ENCODE peak calls at places on chromosomes 5 and 9, in six cellular contexts. One of them, this sample, is unnamed.

GRCh38 chr9:99947395-99947794 is 40.9 kb downstream of the STX17 start:
- DNase-seq in fibroblast of lung: no peak
- DNase-seq in AG09309: no peak
- DNase-seq in activated CD8-positive, alpha-beta T cell treated with anti-CD3 and anti-CD28 coated beads for 36 hours: no peak
- DNase-seq in heart right ventricle: no peak
- DNase-seq in fibroblast of pulmonary artery: peak
- DNase-seq in this sample: no peak

GRCh38 chr9:133684461-133685361 is 48.5 kb downstream of the DBH start:
- DNase-seq in fibroblast of lung: no peak
- DNase-seq in AG09309: no peak
- DNase-seq in activated CD8-positive, alpha-beta T cell treated with anti-CD3 and anti-CD28 coated beads for 36 hours: no peak
- DNase-seq in heart right ventricle: no peak
- DNase-seq in fibroblast of pulmonary artery: no peak
- DNase-seq in this sample: no peak

GRCh38 chr5:179900206-179900605 is 7.5 kb downstream of the TBC1D9B start:
- DNase-seq in fibroblast of lung: no peak
- DNase-seq in AG09309: no peak
- DNase-seq in activated CD8-positive, alpha-beta T cell treated with anti-CD3 and anti-CD28 coated beads for 36 hours: no peak
- DNase-seq in heart right ventricle: no peak
- DNase-seq in fibroblast of pulmonary artery: no peak
- DNase-seq in this sample: no peak

GRCh38 chr5:132739232-132739631 is 1.9 kb upstream of the KIF3A start:
- DNase-seq in fibroblast of lung: no peak
- DNase-seq in AG09309: no peak
- DNase-seq in activated CD8-positive, alpha-beta T cell treated with anti-CD3 and anti-CD28 coated beads for 36 hours: no peak
- DNase-seq in heart right ventricle: no peak
- DNase-seq in fibroblast of pulmonary artery: no peak
- DNase-seq in this sample: no peak

GRCh38 chr9:108180511-108180910 is 675.3 kb downstream of the ACTL7B start:
- DNase-seq in fibroblast of lung: peak
- DNase-seq in AG09309: no peak
- DNase-seq in activated CD8-positive, alpha-beta T cell treated with anti-CD3 and anti-CD28 coated beads for 36 hours: no peak
- DNase-seq in heart right ventricle: no peak
- DNase-seq in fibroblast of pulmonary artery: peak
- DNase-seq in this sample: no peak

GRCh38 chr9:124212381-124213050 is 45.2 kb upstream of the NEK6 start:
- DNase-seq in fibroblast of lung: peak
- DNase-seq in AG09309: no peak
- DNase-seq in activated CD8-positive, alpha-beta T cell treated with anti-CD3 and anti-CD28 coated beads for 36 hours: no peak
- DNase-seq in heart right ventricle: no peak
- DNase-seq in fibroblast of pulmonary artery: peak
- DNase-seq in this sample: no peak

GRCh38 chr9:134533850-134534585 is 107.6 kb upstream of the COL5A1 start:
- DNase-seq in fibroblast of lung: no peak
- DNase-seq in AG09309: no peak
- DNase-seq in activated CD8-positive, alpha-beta T cell treated with anti-CD3 and anti-CD28 coated beads for 36 hours: no peak
- DNase-seq in heart right ventricle: no peak
- DNase-seq in fibroblast of pulmonary artery: no peak
- DNase-seq in this sample: no peak

GRCh38 chr9:79129865-79130480 is 441.8 kb upstream of the TLE4 start:
- DNase-seq in fibroblast of lung: peak
- DNase-seq in AG09309: no peak
- DNase-seq in activated CD8-positive, alpha-beta T cell treated with anti-CD3 and anti-CD28 coated beads for 36 hours: peak
- DNase-seq in heart right ventricle: peak
- DNase-seq in fibroblast of pulmonary artery: peak
- DNase-seq in this sample: no peak

GRCh38 chr5:99010294-99010693 is 81.5 kb upstream of the CHD1 start:
- DNase-seq in fibroblast of lung: no peak
- DNase-seq in AG09309: no peak
- DNase-seq in activated CD8-positive, alpha-beta T cell treated with anti-CD3 and anti-CD28 coated beads for 36 hours: no peak
- DNase-seq in heart right ventricle: no peak
- DNase-seq in fibroblast of pulmonary artery: no peak
- DNase-seq in this sample: no peak

GRCh38 chr5:159452480-159453167 is 122.3 kb upstream of the IL12B start:
- DNase-seq in fibroblast of lung: no peak
- DNase-seq in AG09309: no peak
- DNase-seq in activated CD8-positive, alpha-beta T cell treated with anti-CD3 and anti-CD28 coated beads for 36 hours: no peak
- DNase-seq in heart right ventricle: no peak
- DNase-seq in fibroblast of pulmonary artery: no peak
- DNase-seq in this sample: no peak

GRCh38 chr5:115179068-115179958 is 9.6 kb upstream of the TRIM36 start:
- DNase-seq in fibroblast of lung: no peak
- DNase-seq in AG09309: no peak
- DNase-seq in activated CD8-positive, alpha-beta T cell treated with anti-CD3 and anti-CD28 coated beads for 36 hours: no peak
- DNase-seq in heart right ventricle: no peak
- DNase-seq in fibroblast of pulmonary artery: no peak
- DNase-seq in this sample: peak
- TF ChIP-seq CTCF in fibroblast of lung: no peak
- TF ChIP-seq CTCF in AG09309: no peak
- TF ChIP-seq CTCF in activated CD8-positive, alpha-beta T cell treated with anti-CD3 and anti-CD28 coated beads for 36 hours: no peak
- TF ChIP-seq CTCF in heart right ventricle: no peak
- TF ChIP-seq CTCF in fibroblast of pulmonary artery: no peak
- TF ChIP-seq CTCF in this sample: no peak

DNA sequence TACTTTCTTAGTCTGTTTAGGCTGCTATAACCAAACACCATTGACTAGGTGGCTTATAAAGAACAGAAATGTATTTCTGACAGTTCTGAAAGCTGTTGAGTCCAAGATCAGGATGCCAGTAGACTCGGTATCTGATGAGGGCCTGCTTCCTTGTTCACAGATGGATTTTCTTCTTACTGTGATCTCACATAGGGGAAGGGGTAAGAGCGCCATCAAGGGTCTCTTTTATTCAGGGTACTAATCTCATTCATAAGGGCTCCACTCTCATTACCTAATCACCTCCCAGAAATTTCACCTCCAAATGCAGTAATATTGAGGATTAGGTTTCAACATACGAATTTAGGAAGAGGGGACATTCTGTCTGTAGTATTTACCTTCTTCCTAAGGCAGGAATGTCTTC is 384.0 kb upstream of the DMAC1 start:
- DNase-seq in fibroblast of lung: no peak
- DNase-seq in AG09309: no peak
- DNase-seq in activated CD8-positive, alpha-beta T cell treated with anti-CD3 and anti-CD28 coated beads for 36 hours: no peak
- DNase-seq in heart right ventricle: no peak
- DNase-seq in fibroblast of pulmonary artery: no peak
- DNase-seq in this sample: no peak
- TF ChIP-seq CTCF in fibroblast of lung: no peak
- TF ChIP-seq CTCF in AG09309: no peak
- TF ChIP-seq CTCF in activated CD8-positive, alpha-beta T cell treated with anti-CD3 and anti-CD28 coated beads for 36 hours: no peak
- TF ChIP-seq CTCF in heart right ventricle: no peak
- TF ChIP-seq CTCF in fibroblast of pulmonary artery: no peak
- TF ChIP-seq CTCF in this sample: no peak

DNA sequence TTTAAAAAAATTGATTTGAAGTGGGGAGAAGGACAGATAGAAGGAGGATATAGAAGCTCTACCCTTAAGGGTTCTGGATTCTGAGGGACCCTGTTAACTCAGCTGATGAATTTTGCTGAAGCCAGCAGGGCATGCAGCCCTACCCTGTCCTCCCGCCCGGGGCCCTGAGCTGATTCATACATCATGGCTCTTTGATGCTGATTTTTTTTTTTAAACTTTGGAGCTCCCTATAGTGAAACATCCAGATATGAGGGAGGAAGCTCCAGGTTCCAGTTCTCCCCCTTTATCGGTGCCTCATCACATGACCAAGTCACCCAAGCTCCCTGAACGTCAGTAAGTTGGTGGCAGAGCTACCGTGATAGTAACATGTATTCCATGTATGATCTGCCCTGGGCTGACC is 26.1 kb downstream of the SPARC start:
- DNase-seq in fibroblast of lung: peak
- DNase-seq in AG09309: no peak
- DNase-seq in activated CD8-positive, alpha-beta T cell treated with anti-CD3 and anti-CD28 coated beads for 36 hours: no peak
- DNase-seq in heart right ventricle: no peak
- DNase-seq in fibroblast of pulmonary artery: peak
- DNase-seq in this sample: no peak
- TF ChIP-seq CTCF in fibroblast of lung: no peak
- TF ChIP-seq CTCF in AG09309: no peak
- TF ChIP-seq CTCF in activated CD8-positive, alpha-beta T cell treated with anti-CD3 and anti-CD28 coated beads for 36 hours: no peak
- TF ChIP-seq CTCF in heart right ventricle: no peak
- TF ChIP-seq CTCF in fibroblast of pulmonary artery: peak
- TF ChIP-seq CTCF in this sample: no peak

GRCh38 chr5:77844408-77845272 is 68.5 kb upstream of the TBCA start:
- DNase-seq in fibroblast of lung: peak
- DNase-seq in AG09309: no peak
- DNase-seq in activated CD8-positive, alpha-beta T cell treated with anti-CD3 and anti-CD28 coated beads for 36 hours: no peak
- DNase-seq in heart right ventricle: no peak
- DNase-seq in fibroblast of pulmonary artery: no peak
- DNase-seq in this sample: peak
- TF ChIP-seq CTCF in fibroblast of lung: peak
- TF ChIP-seq CTCF in AG09309: peak
- TF ChIP-seq CTCF in activated CD8-positive, alpha-beta T cell treated with anti-CD3 and anti-CD28 coated beads for 36 hours: no peak
- TF ChIP-seq CTCF in heart right ventricle: peak
- TF ChIP-seq CTCF in fibroblast of pulmonary artery: peak
- TF ChIP-seq CTCF in this sample: peak

GRCh38 chr5:40904205-40904993 is 4.9 kb upstream of the C7 start:
- DNase-seq in fibroblast of lung: peak
- DNase-seq in AG09309: peak
- DNase-seq in activated CD8-positive, alpha-beta T cell treated with anti-CD3 and anti-CD28 coated beads for 36 hours: peak
- DNase-seq in heart right ventricle: peak
- DNase-seq in fibroblast of pulmonary artery: peak
- DNase-seq in this sample: peak
- TF ChIP-seq CTCF in fibroblast of lung: peak
- TF ChIP-seq CTCF in AG09309: peak
- TF ChIP-seq CTCF in activated CD8-positive, alpha-beta T cell treated with anti-CD3 and anti-CD28 coated beads for 36 hours: peak
- TF ChIP-seq CTCF in heart right ventricle: peak
- TF ChIP-seq CTCF in fibroblast of pulmonary artery: no peak
- TF ChIP-seq CTCF in this sample: peak

DNA sequence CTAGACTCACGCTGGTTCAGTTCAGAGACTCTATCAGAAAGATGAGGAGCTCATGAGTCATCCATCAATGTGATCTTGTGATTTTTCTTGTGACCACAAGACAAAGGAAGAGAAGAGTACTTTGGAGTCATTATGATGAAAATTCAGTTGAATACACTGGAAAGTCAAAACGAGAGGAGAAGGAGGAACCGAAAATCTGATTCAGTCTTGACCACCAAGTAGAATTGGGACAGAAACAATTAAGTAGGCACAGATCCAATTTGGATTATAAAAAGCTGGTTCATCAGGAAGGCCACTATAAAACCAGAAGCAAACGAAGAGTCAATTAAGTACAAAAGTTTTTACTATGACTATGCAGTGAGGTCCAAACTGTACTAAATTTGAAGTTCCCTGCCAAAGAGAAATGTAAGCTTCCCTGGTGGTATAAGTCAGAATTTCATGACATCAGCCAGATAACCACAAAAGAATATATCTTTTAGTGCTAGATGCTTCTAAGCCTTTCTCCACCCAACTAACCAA is 90.9 kb downstream of the THBS4 start:
- DNase-seq in fibroblast of lung: peak
- DNase-seq in AG09309: peak
- DNase-seq in activated CD8-positive, alpha-beta T cell treated with anti-CD3 and anti-CD28 coated beads for 36 hours: peak
- DNase-seq in heart right ventricle: no peak
- DNase-seq in fibroblast of pulmonary artery: peak
- DNase-seq in this sample: peak
- TF ChIP-seq CTCF in fibroblast of lung: no peak
- TF ChIP-seq CTCF in AG09309: peak
- TF ChIP-seq CTCF in activated CD8-positive, alpha-beta T cell treated with anti-CD3 and anti-CD28 coated beads for 36 hours: peak
- TF ChIP-seq CTCF in heart right ventricle: no peak
- TF ChIP-seq CTCF in fibroblast of pulmonary artery: no peak
- TF ChIP-seq CTCF in this sample: no peak

GRCh38 chr9:112744177-112744576 is 6.4 kb upstream of the SNX30 start:
- DNase-seq in fibroblast of lung: no peak
- DNase-seq in AG09309: no peak
- DNase-seq in activated CD8-positive, alpha-beta T cell treated with anti-CD3 and anti-CD28 coated beads for 36 hours: no peak
- DNase-seq in heart right ventricle: no peak
- DNase-seq in fibroblast of pulmonary artery: peak
- DNase-seq in this sample: no peak

GRCh38 chr9:112747094-112747493 is 3.5 kb upstream of the SNX30 start:
- DNase-seq in fibroblast of lung: no peak
- DNase-seq in AG09309: no peak
- DNase-seq in activated CD8-positive, alpha-beta T cell treated with anti-CD3 and anti-CD28 coated beads for 36 hours: no peak
- DNase-seq in heart right ventricle: no peak
- DNase-seq in fibroblast of pulmonary artery: no peak
- DNase-seq in this sample: no peak

GRCh38 chr9:112748041-112748440 is 2.5 kb upstream of the SNX30 start:
- DNase-seq in fibroblast of lung: no peak
- DNase-seq in AG09309: no peak
- DNase-seq in activated CD8-positive, alpha-beta T cell treated with anti-CD3 and anti-CD28 coated beads for 36 hours: no peak
- DNase-seq in heart right ventricle: no peak
- DNase-seq in fibroblast of pulmonary artery: no peak
- DNase-seq in this sample: no peak

GRCh38 chr9:112743216-112743835 is 7.2 kb upstream of the SNX30 start:
- DNase-seq in fibroblast of lung: no peak
- DNase-seq in AG09309: no peak
- DNase-seq in activated CD8-positive, alpha-beta T cell treated with anti-CD3 and anti-CD28 coated beads for 36 hours: no peak
- DNase-seq in heart right ventricle: no peak
- DNase-seq in fibroblast of pulmonary artery: no peak
- DNase-seq in this sample: no peak
- TF ChIP-seq CTCF in fibroblast of lung: no peak
- TF ChIP-seq CTCF in AG09309: peak
- TF ChIP-seq CTCF in activated CD8-positive, alpha-beta T cell treated with anti-CD3 and anti-CD28 coated beads for 36 hours: no peak
- TF ChIP-seq CTCF in heart right ventricle: no peak
- TF ChIP-seq CTCF in fibroblast of pulmonary artery: peak
- TF ChIP-seq CTCF in this sample: no peak

GRCh38 chr5:118967059-118967508 is 21.3 kb downstream of the DTWD2 start:
- DNase-seq in fibroblast of lung: no peak
- DNase-seq in AG09309: no peak
- DNase-seq in activated CD8-positive, alpha-beta T cell treated with anti-CD3 and anti-CD28 coated beads for 36 hours: no peak
- DNase-seq in heart right ventricle: no peak
- DNase-seq in fibroblast of pulmonary artery: no peak
- DNase-seq in this sample: no peak
- TF ChIP-seq CTCF in fibroblast of lung: no peak
- TF ChIP-seq CTCF in AG09309: no peak
- TF ChIP-seq CTCF in activated CD8-positive, alpha-beta T cell treated with anti-CD3 and anti-CD28 coated beads for 36 hours: no peak
- TF ChIP-seq CTCF in heart right ventricle: no peak
- TF ChIP-seq CTCF in fibroblast of pulmonary artery: no peak
- TF ChIP-seq CTCF in this sample: no peak

GRCh38 chr9:136342191-136343120 is 15.1 kb downstream of the GPSM1 start:
- DNase-seq in fibroblast of lung: peak
- DNase-seq in AG09309: no peak
- DNase-seq in activated CD8-positive, alpha-beta T cell treated with anti-CD3 and anti-CD28 coated beads for 36 hours: peak
- DNase-seq in heart right ventricle: peak
- DNase-seq in fibroblast of pulmonary artery: peak
- DNase-seq in this sample: peak
- TF ChIP-seq CTCF in fibroblast of lung: no peak
- TF ChIP-seq CTCF in AG09309: no peak
- TF ChIP-seq CTCF in activated CD8-positive, alpha-beta T cell treated with anti-CD3 and anti-CD28 coated beads for 36 hours: no peak
- TF ChIP-seq CTCF in heart right ventricle: no peak
- TF ChIP-seq CTCF in fibroblast of pulmonary artery: no peak
- TF ChIP-seq CTCF in this sample: no peak

GRCh38 chr5:31007672-31008071 is 185.8 kb upstream of the CDH6 start:
- DNase-seq in fibroblast of lung: no peak
- DNase-seq in AG09309: no peak
- DNase-seq in activated CD8-positive, alpha-beta T cell treated with anti-CD3 and anti-CD28 coated beads for 36 hours: peak
- DNase-seq in heart right ventricle: no peak
- DNase-seq in fibroblast of pulmonary artery: no peak
- DNase-seq in this sample: no peak
- TF ChIP-seq CTCF in fibroblast of lung: no peak
- TF ChIP-seq CTCF in AG09309: no peak
- TF ChIP-seq CTCF in activated CD8-positive, alpha-beta T cell treated with anti-CD3 and anti-CD28 coated beads for 36 hours: no peak
- TF ChIP-seq CTCF in heart right ventricle: no peak
- TF ChIP-seq CTCF in fibroblast of pulmonary artery: no peak
- TF ChIP-seq CTCF in this sample: no peak

This sample was measured in GM10248.